ENCODE peak calls at places on chromosomes 5 and 9, in five cellular contexts. One of them, this sample, is unnamed.
A peak's percentile ranks its signal among the peaks of the same experiment; 100 is the strongest.

GRCh38 chr9:71814226-71814625 is 45.9 kb upstream of the CEMIP2 start:
- DNase-seq in endothelial cell: no peak
- DNase-seq in CD8-positive, alpha-beta T cell: no peak
- DNase-seq in prostate gland: no peak
- DNase-seq in H9: no peak
- DNase-seq in this sample: no peak

GRCh38 chr5:11335881-11336760 is 568.1 kb downstream of the CTNND2 start:
- DNase-seq in endothelial cell: no peak
- DNase-seq in CD8-positive, alpha-beta T cell: no peak
- DNase-seq in prostate gland: no peak
- DNase-seq in H9: no peak
- DNase-seq in this sample: no peak

GRCh38 chr9:128550226-128550625 is 2.2 kb upstream of the SPTAN1 start:
- DNase-seq in endothelial cell: no peak
- DNase-seq in CD8-positive, alpha-beta T cell: no peak
- DNase-seq in prostate gland: no peak
- DNase-seq in H9: no peak
- DNase-seq in this sample: no peak

GRCh38 chr9:708556-709432 is 132.7 kb upstream of the DMRT1 start:
- DNase-seq in endothelial cell: no peak
- DNase-seq in CD8-positive, alpha-beta T cell: no peak
- DNase-seq in prostate gland: no peak
- DNase-seq in H9: no peak
- DNase-seq in this sample: no peak

GRCh38 chr9:128627906-128628305 is 28.7 kb downstream of the DYNC2I2 start:
- DNase-seq in endothelial cell: no peak
- DNase-seq in CD8-positive, alpha-beta T cell: no peak
- DNase-seq in prostate gland: no peak
- DNase-seq in H9: no peak
- DNase-seq in this sample: no peak

GRCh38 chr5:31901807-31902530 is 263.0 kb downstream of the PDZD2 start:
- DNase-seq in endothelial cell: no peak
- DNase-seq in CD8-positive, alpha-beta T cell: no peak
- DNase-seq in prostate gland: no peak
- DNase-seq in H9: no peak
- DNase-seq in this sample: no peak

GRCh38 chr5:165781703-165782102 is 2276.3 kb downstream of the MAT2B start:
- DNase-seq in endothelial cell: no peak
- DNase-seq in CD8-positive, alpha-beta T cell: no peak
- DNase-seq in prostate gland: peak; percentile 27
- DNase-seq in H9: no peak
- DNase-seq in this sample: no peak

GRCh38 chr5:149913449-149914419 is 30.9 kb downstream of the PDE6A start:
- DNase-seq in endothelial cell: no peak
- DNase-seq in CD8-positive, alpha-beta T cell: no peak
- DNase-seq in prostate gland: no peak
- DNase-seq in H9: no peak
- DNase-seq in this sample: no peak

GRCh38 chr9:82488702-82489578 is 500.4 kb downstream of the SPATA31D1 start:
- DNase-seq in endothelial cell: no peak
- DNase-seq in CD8-positive, alpha-beta T cell: no peak
- DNase-seq in prostate gland: peak; percentile 69
- DNase-seq in H9: no peak
- DNase-seq in this sample: no peak

GRCh38 chr5:56358703-56359428 is 125.7 kb upstream of the ANKRD55 start:
- DNase-seq in endothelial cell: no peak
- DNase-seq in CD8-positive, alpha-beta T cell: no peak
- DNase-seq in prostate gland: no peak
- DNase-seq in H9: no peak
- DNase-seq in this sample: no peak

GRCh38 chr5:9624196-9624947 is 5.8 kb downstream of the TAS2R1 start:
- DNase-seq in endothelial cell: no peak
- DNase-seq in CD8-positive, alpha-beta T cell: no peak
- DNase-seq in prostate gland: no peak
- DNase-seq in H9: no peak
- DNase-seq in this sample: no peak

GRCh38 chr5:9619331-9620092 is 10.6 kb downstream of the TAS2R1 start:
- DNase-seq in endothelial cell: no peak
- DNase-seq in CD8-positive, alpha-beta T cell: no peak
- DNase-seq in prostate gland: no peak
- DNase-seq in H9: no peak
- DNase-seq in this sample: no peak

GRCh38 chr5:9626955-9627354 is 3.2 kb downstream of the TAS2R1 start:
- DNase-seq in endothelial cell: no peak
- DNase-seq in CD8-positive, alpha-beta T cell: no peak
- DNase-seq in prostate gland: no peak
- DNase-seq in H9: no peak
- DNase-seq in this sample: no peak

GRCh38 chr5:9621379-9621903 is 8.7 kb downstream of the TAS2R1 start:
- DNase-seq in endothelial cell: no peak
- DNase-seq in CD8-positive, alpha-beta T cell: no peak
- DNase-seq in prostate gland: no peak
- DNase-seq in H9: no peak
- DNase-seq in this sample: no peak

GRCh38 chr5:9622891-9623547 is 7.1 kb downstream of the TAS2R1 start:
- DNase-seq in endothelial cell: peak; percentile 24
- DNase-seq in CD8-positive, alpha-beta T cell: no peak
- DNase-seq in prostate gland: no peak
- DNase-seq in H9: no peak
- DNase-seq in this sample: no peak
- TF ChIP-seq CTCF in endothelial cell: no peak
- TF ChIP-seq CTCF in CD8-positive, alpha-beta T cell: no peak
- TF ChIP-seq CTCF in prostate gland: no peak
- TF ChIP-seq CTCF in H9: no peak
- TF ChIP-seq CTCF in this sample: no peak

DNA sequence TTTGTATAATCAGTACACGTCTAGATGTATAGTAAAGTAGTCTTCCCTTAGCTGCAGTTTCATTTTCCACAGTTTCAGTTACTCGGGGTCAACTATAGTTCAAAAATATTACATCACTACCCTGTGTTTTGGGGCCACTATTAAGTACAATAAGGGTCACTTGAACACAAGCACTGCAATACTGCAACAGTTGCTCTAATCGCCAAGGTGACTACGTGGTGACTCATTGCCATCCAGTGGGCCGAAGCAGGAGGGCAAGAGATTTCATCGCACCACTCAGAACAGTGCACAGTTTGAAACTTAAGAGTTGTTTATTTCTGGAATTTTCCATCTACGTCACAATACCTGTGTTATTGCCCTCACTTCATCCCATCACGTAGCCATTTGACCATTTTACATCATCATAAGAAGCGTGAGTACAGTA is at the start of gene ARL14EPL:
- DNase-seq in endothelial cell: no peak
- DNase-seq in CD8-positive, alpha-beta T cell: no peak
- DNase-seq in prostate gland: no peak
- DNase-seq in H9: no peak
- DNase-seq in this sample: no peak
- TF ChIP-seq CTCF in endothelial cell: no peak
- TF ChIP-seq CTCF in CD8-positive, alpha-beta T cell: no peak
- TF ChIP-seq CTCF in prostate gland: no peak
- TF ChIP-seq CTCF in H9: peak; percentile 48
- TF ChIP-seq CTCF in this sample: peak; percentile 13

GRCh38 chr5:179763215-179763945 is 30.4 kb upstream of the LTC4S start:
- DNase-seq in endothelial cell: peak; percentile 55
- DNase-seq in CD8-positive, alpha-beta T cell: peak; percentile 34
- DNase-seq in prostate gland: peak; percentile 67
- DNase-seq in H9: peak; percentile 70
- DNase-seq in this sample: peak; percentile 36
- TF ChIP-seq CTCF in endothelial cell: peak; percentile 83
- TF ChIP-seq CTCF in CD8-positive, alpha-beta T cell: peak; percentile 97
- TF ChIP-seq CTCF in prostate gland: peak; percentile 83
- TF ChIP-seq CTCF in H9: peak; percentile 90
- TF ChIP-seq CTCF in this sample: peak; percentile 91

GRCh38 chr5:1950708-1951103 is 68.0 kb upstream of the IRX4 start:
- DNase-seq in endothelial cell: no peak
- DNase-seq in CD8-positive, alpha-beta T cell: no peak
- DNase-seq in prostate gland: no peak
- DNase-seq in H9: no peak
- DNase-seq in this sample: no peak

GRCh38 chr5:1951165-1951816 is 68.6 kb upstream of the IRX4 start:
- DNase-seq in endothelial cell: no peak
- DNase-seq in CD8-positive, alpha-beta T cell: no peak
- DNase-seq in prostate gland: no peak
- DNase-seq in H9: no peak
- DNase-seq in this sample: no peak

GRCh38 chr5:1952021-1952420 is 69.3 kb upstream of the IRX4 start:
- DNase-seq in endothelial cell: no peak
- DNase-seq in CD8-positive, alpha-beta T cell: no peak
- DNase-seq in prostate gland: no peak
- DNase-seq in H9: no peak
- DNase-seq in this sample: no peak

GRCh38 chr5:1950096-1950707 is 67.5 kb upstream of the IRX4 start:
- DNase-seq in endothelial cell: no peak
- DNase-seq in CD8-positive, alpha-beta T cell: no peak
- DNase-seq in prostate gland: no peak
- DNase-seq in H9: no peak
- DNase-seq in this sample: no peak

DNA sequence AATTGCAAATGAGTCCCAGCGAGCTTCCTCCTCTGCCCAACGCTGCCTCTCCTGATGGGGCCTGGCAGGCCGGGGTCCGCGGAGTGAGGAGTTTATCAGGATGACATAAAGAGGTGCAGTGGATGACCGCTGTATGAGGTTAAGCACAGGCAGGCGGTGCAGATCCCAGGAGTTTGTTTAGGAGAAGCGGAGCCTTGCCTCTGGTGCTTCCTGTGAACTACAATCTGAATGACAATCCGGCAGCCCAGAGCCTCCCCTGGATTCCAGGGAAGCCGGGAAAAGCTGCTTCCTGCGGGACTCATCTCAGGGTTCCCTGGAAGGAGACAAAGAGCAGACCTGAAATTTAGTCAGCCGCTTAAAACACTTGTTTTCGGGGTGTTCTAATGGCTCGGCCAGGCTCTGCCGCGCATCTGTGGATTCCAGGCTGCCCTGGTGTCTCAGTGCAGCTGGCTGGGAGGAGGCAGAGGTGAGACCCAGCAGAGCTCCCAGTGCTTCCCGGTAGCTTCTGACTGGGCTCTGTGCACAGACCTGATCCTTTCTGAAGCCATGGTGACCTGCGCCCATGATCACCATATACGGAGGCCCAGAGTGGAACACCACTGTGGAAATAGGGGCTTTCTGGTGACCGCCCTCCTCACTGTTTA is 69.9 kb upstream of the IRX4 start:
- DNase-seq in endothelial cell: peak; percentile 63
- DNase-seq in CD8-positive, alpha-beta T cell: no peak
- DNase-seq in prostate gland: no peak
- DNase-seq in H9: peak; percentile 75
- DNase-seq in this sample: no peak
- TF ChIP-seq CTCF in endothelial cell: no peak
- TF ChIP-seq CTCF in CD8-positive, alpha-beta T cell: no peak
- TF ChIP-seq CTCF in prostate gland: no peak
- TF ChIP-seq CTCF in H9: peak; percentile 55
- TF ChIP-seq CTCF in this sample: no peak

DNA sequence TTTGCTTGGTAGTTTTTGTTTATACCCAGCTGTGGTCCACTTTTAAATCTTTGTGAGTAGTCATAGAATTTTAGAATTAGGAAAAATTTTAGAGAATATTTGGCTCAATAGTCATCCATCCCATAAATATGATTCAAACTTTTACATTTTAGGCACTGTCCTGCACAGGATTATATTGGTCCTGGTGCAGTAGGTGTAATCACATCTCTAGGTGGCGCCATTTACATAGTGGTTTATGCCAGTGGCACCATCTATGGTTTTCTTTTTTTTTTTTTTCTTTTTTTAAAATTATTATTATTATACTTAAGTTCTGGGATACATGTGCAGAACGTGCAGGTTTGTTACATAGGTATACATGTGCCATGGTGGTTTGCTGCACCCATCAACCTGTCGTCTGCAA is 260.7 kb upstream of the KCNN2 start:
- DNase-seq in endothelial cell: peak; percentile 15
- DNase-seq in CD8-positive, alpha-beta T cell: no peak
- DNase-seq in prostate gland: peak; percentile 47
- DNase-seq in H9: no peak
- DNase-seq in this sample: no peak
- TF ChIP-seq CTCF in endothelial cell: peak; percentile 65
- TF ChIP-seq CTCF in CD8-positive, alpha-beta T cell: no peak
- TF ChIP-seq CTCF in prostate gland: peak; percentile 11
- TF ChIP-seq CTCF in H9: peak; percentile 78
- TF ChIP-seq CTCF in this sample: peak; percentile 67

DNA sequence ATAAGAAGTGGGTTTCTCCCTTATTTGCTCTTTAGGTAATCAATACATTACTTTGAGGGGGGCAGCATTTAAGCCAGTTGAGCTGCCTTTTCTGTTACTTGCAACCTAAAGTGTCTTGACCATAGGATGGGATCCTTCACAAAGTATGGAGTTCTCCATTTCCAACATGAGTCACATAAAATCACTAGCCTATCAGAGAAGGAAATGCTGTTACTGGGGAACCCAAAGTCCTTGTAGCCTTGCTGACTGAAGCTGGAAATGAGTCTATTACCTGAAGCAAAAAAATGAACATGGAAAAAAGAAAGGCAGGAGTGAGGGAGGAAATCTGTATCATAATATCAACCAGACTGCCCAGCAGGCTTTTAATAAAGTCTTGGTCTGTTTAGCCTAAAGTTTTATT is 42.8 kb upstream of the SLIT3 start:
- DNase-seq in endothelial cell: no peak
- DNase-seq in CD8-positive, alpha-beta T cell: no peak
- DNase-seq in prostate gland: no peak
- DNase-seq in H9: no peak
- DNase-seq in this sample: no peak
- TF ChIP-seq CTCF in endothelial cell: no peak
- TF ChIP-seq CTCF in CD8-positive, alpha-beta T cell: no peak
- TF ChIP-seq CTCF in prostate gland: no peak
- TF ChIP-seq CTCF in H9: no peak
- TF ChIP-seq CTCF in this sample: no peak

GRCh38 chr9:130835441-130836298 is 616 bp downstream of the ABL1 start:
- DNase-seq in endothelial cell: peak; percentile 32
- DNase-seq in CD8-positive, alpha-beta T cell: no peak
- DNase-seq in prostate gland: no peak
- DNase-seq in H9: no peak
- DNase-seq in this sample: no peak

GRCh38 chr9:130837644-130838043 is 2.6 kb downstream of the ABL1 start:
- DNase-seq in endothelial cell: no peak
- DNase-seq in CD8-positive, alpha-beta T cell: no peak
- DNase-seq in prostate gland: no peak
- DNase-seq in H9: no peak
- DNase-seq in this sample: no peak

GRCh38 chr9:130834371-130835311 is at the start of gene ABL1:
- DNase-seq in endothelial cell: peak; percentile 70
- DNase-seq in CD8-positive, alpha-beta T cell: peak; percentile 44
- DNase-seq in prostate gland: peak; percentile 52
- DNase-seq in H9: peak; percentile 61
- DNase-seq in this sample: peak; percentile 52

GRCh38 chr9:130839237-130840111 is 4.4 kb downstream of the ABL1 start:
- DNase-seq in endothelial cell: no peak
- DNase-seq in CD8-positive, alpha-beta T cell: no peak
- DNase-seq in prostate gland: no peak
- DNase-seq in H9: no peak
- DNase-seq in this sample: no peak

DNA sequence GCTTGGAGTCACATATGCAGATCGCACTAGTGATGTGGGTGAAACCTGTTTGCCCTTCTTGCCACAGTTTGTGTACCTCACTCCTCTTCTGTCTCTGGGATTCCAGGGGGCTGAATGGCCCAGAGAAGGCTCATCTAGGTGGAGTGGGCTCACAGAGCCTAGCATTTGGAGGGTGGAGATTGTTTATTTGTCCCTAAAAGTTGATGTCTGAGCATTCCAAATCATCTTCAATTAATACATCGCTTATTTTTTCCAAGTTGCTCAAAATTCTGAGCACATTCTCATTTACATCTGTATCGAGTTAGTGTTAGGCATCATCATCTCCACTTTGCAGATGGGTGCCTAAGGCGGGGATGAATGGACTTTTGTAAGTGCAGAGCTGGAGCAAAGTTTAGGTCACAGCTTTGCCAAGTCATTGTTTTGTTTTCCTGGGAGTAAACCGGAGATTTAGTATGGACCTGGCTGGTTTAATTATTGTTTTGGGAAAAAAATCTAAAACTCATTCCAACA is 2.0 kb downstream of the ABL1 start:
- DNase-seq in endothelial cell: no peak
- DNase-seq in CD8-positive, alpha-beta T cell: no peak
- DNase-seq in prostate gland: no peak
- DNase-seq in H9: no peak
- DNase-seq in this sample: no peak
- TF ChIP-seq CTCF in endothelial cell: no peak
- TF ChIP-seq CTCF in CD8-positive, alpha-beta T cell: no peak
- TF ChIP-seq CTCF in prostate gland: no peak
- TF ChIP-seq CTCF in H9: no peak
- TF ChIP-seq CTCF in this sample: no peak

This sample was measured in progenitor cell of endocrine pancreas.